ENCODE peak calls at places on chromosomes 2 and 18, in five cellular contexts. One of them, this sample, is unnamed.

GRCh38 chr18:79733996-79734770 is 54.6 kb downstream of the CTDP1 start:
- DNase-seq in heart left ventricle: no peak
- DNase-seq in ovary: no peak
- DNase-seq in IMR-90: no peak
- DNase-seq in A549: no peak
- DNase-seq in this sample: no peak

GRCh38 chr18:48868468-48869466 is 82.0 kb downstream of the SMAD7 start:
- DNase-seq in A549: no peak
- DNase-seq in heart left ventricle: no peak
- DNase-seq in ovary: no peak
- DNase-seq in IMR-90: peak; percentile 34
- DNase-seq in this sample: no peak

GRCh38 chr2:62443471-62443870 is 62.5 kb downstream of the TMEM17 start:
- DNase-seq in ovary: no peak
- DNase-seq in IMR-90: no peak
- DNase-seq in heart left ventricle: no peak
- DNase-seq in A549: no peak
- DNase-seq in this sample: no peak

GRCh38 chr2:224278531-224278930 is 123.4 kb downstream of the FAM124B start:
- DNase-seq in A549: no peak
- DNase-seq in ovary: no peak
- DNase-seq in IMR-90: peak; percentile 33
- DNase-seq in heart left ventricle: no peak
- DNase-seq in this sample: no peak

GRCh38 chr2:133791191-133791590 is 222.9 kb upstream of the NCKAP5 start:
- DNase-seq in IMR-90: peak; percentile 90
- DNase-seq in heart left ventricle: no peak
- DNase-seq in A549: no peak
- DNase-seq in ovary: no peak
- DNase-seq in this sample: no peak

GRCh38 chr2:138381373-138381772 is 120.2 kb upstream of the SPOPL start:
- DNase-seq in IMR-90: no peak
- DNase-seq in ovary: no peak
- DNase-seq in A549: no peak
- DNase-seq in heart left ventricle: no peak
- DNase-seq in this sample: no peak

GRCh38 chr2:7071916-7072556 is 154.8 kb downstream of the RNF144A start:
- DNase-seq in heart left ventricle: no peak
- DNase-seq in IMR-90: no peak
- DNase-seq in ovary: no peak
- DNase-seq in A549: no peak
- DNase-seq in this sample: no peak

GRCh38 chr2:8134105-8134903 is 547.6 kb upstream of the ID2 start:
- DNase-seq in ovary: no peak
- DNase-seq in heart left ventricle: no peak
- DNase-seq in A549: no peak
- DNase-seq in IMR-90: no peak
- DNase-seq in this sample: no peak

GRCh38 chr2:65252640-65253039 is 25.0 kb downstream of the ACTR2 start:
- DNase-seq in ovary: no peak
- DNase-seq in heart left ventricle: no peak
- DNase-seq in A549: no peak
- DNase-seq in IMR-90: no peak
- DNase-seq in this sample: no peak

GRCh38 chr2:9261231-9261883 is 54.7 kb downstream of the ASAP2 start:
- DNase-seq in A549: no peak
- DNase-seq in ovary: no peak
- DNase-seq in heart left ventricle: peak; percentile 61
- DNase-seq in IMR-90: no peak
- DNase-seq in this sample: peak; percentile 54

GRCh38 chr2:47094519-47095155 is 60.5 kb downstream of the STPG4 start:
- DNase-seq in A549: no peak
- DNase-seq in ovary: no peak
- DNase-seq in heart left ventricle: no peak
- DNase-seq in IMR-90: peak; percentile 59
- DNase-seq in this sample: peak; percentile 53

GRCh38 chr2:157271590-157272203 is 14.2 kb downstream of the GALNT5 start:
- DNase-seq in ovary: no peak
- DNase-seq in IMR-90: no peak
- DNase-seq in heart left ventricle: no peak
- DNase-seq in A549: no peak
- DNase-seq in this sample: no peak

GRCh38 chr18:24964213-24964612 is 387.8 kb downstream of the ZNF521 start:
- DNase-seq in heart left ventricle: no peak
- DNase-seq in IMR-90: no peak
- DNase-seq in ovary: no peak
- DNase-seq in A549: no peak
- DNase-seq in this sample: no peak

GRCh38 chr2:158464426-158465281 is 7.9 kb downstream of the PKP4 start:
- DNase-seq in IMR-90: peak; percentile 16
- DNase-seq in ovary: no peak
- DNase-seq in A549: peak; percentile 56
- DNase-seq in heart left ventricle: no peak
- DNase-seq in this sample: no peak

GRCh38 chr2:35989523-35989922 is 366.1 kb upstream of the CRIM1 start:
- DNase-seq in IMR-90: no peak
- DNase-seq in heart left ventricle: no peak
- DNase-seq in ovary: no peak
- DNase-seq in A549: no peak
- DNase-seq in this sample: no peak

GRCh38 chr2:219001577-219002394 is 8.6 kb upstream of the CRYBA2 start:
- DNase-seq in IMR-90: no peak
- DNase-seq in ovary: no peak
- DNase-seq in heart left ventricle: no peak
- DNase-seq in A549: no peak
- DNase-seq in this sample: no peak

GRCh38 chr2:134261398-134262131 is 7.7 kb downstream of the MGAT5 start:
- DNase-seq in heart left ventricle: no peak
- DNase-seq in ovary: no peak
- DNase-seq in IMR-90: no peak
- DNase-seq in A549: no peak
- DNase-seq in this sample: no peak

GRCh38 chr18:51656249-51656648 is 458.8 kb upstream of the MEX3C start:
- DNase-seq in A549: no peak
- DNase-seq in heart left ventricle: no peak
- DNase-seq in IMR-90: no peak
- DNase-seq in ovary: no peak
- DNase-seq in this sample: no peak

GRCh38 chr2:200761168-200761715 is 50.5 kb upstream of the BZW1 start:
- DNase-seq in A549: no peak
- DNase-seq in ovary: no peak
- DNase-seq in IMR-90: peak; percentile 58
- DNase-seq in heart left ventricle: no peak
- DNase-seq in this sample: no peak

GRCh38 chr2:174023591-174024523 is 58.7 kb upstream of the SP3 start:
- DNase-seq in IMR-90: peak; percentile 95
- DNase-seq in A549: no peak
- DNase-seq in ovary: no peak
- DNase-seq in heart left ventricle: peak; percentile 52
- DNase-seq in this sample: peak; percentile 83

GRCh38 chr2:45458909-45459563 is 152.0 kb downstream of the SRBD1 start:
- DNase-seq in ovary: no peak
- DNase-seq in IMR-90: peak; percentile 64
- DNase-seq in heart left ventricle: peak; percentile 18
- DNase-seq in A549: peak; percentile 33
- DNase-seq in this sample: peak; percentile 26

GRCh38 chr2:232533944-232534710 is 5.4 kb upstream of the CHRNG start:
- DNase-seq in A549: no peak
- DNase-seq in IMR-90: peak; percentile 13
- DNase-seq in heart left ventricle: no peak
- DNase-seq in ovary: peak; percentile 37
- DNase-seq in this sample: no peak

GRCh38 chr2:136246086-136246669 is 128.2 kb upstream of the CXCR4 start:
- DNase-seq in ovary: no peak
- DNase-seq in A549: peak; percentile 28
- DNase-seq in heart left ventricle: no peak
- DNase-seq in IMR-90: peak; percentile 4
- DNase-seq in this sample: peak; percentile 86

GRCh38 chr2:100781523-100782375 is 38.2 kb upstream of the NPAS2 start:
- DNase-seq in IMR-90: no peak
- DNase-seq in A549: no peak
- DNase-seq in ovary: no peak
- DNase-seq in heart left ventricle: no peak
- DNase-seq in this sample: no peak

GRCh38 chr2:154673694-154674093 is 24.8 kb upstream of the KCNJ3 start:
- DNase-seq in IMR-90: no peak
- DNase-seq in A549: no peak
- DNase-seq in ovary: no peak
- DNase-seq in heart left ventricle: no peak
- DNase-seq in this sample: no peak

GRCh38 chr2:21655136-21655535 is 531.4 kb downstream of the TDRD15 start:
- DNase-seq in heart left ventricle: no peak
- DNase-seq in ovary: no peak
- DNase-seq in IMR-90: no peak
- DNase-seq in A549: no peak
- DNase-seq in this sample: no peak

GRCh38 chr2:69046221-69046662 is 33.3 kb downstream of the ANTXR1 start:
- DNase-seq in IMR-90: peak; percentile 98
- DNase-seq in A549: peak; percentile 21
- DNase-seq in heart left ventricle: no peak
- DNase-seq in ovary: no peak
- DNase-seq in this sample: no peak

GRCh38 chr2:218074031-218074430 is 5.0 kb downstream of the RUFY4 start:
- DNase-seq in A549: peak; percentile 32
- DNase-seq in ovary: no peak
- DNase-seq in IMR-90: peak; percentile 7
- DNase-seq in heart left ventricle: no peak
- DNase-seq in this sample: no peak

GRCh38 chr2:117536139-117536538 is 278.4 kb upstream of the DDX18 start:
- DNase-seq in ovary: no peak
- DNase-seq in A549: no peak
- DNase-seq in heart left ventricle: no peak
- DNase-seq in IMR-90: no peak
- DNase-seq in this sample: no peak

GRCh38 chr2:25305809-25306208 is 35.9 kb downstream of the DNMT3A start:
- DNase-seq in A549: no peak
- DNase-seq in heart left ventricle: no peak
- DNase-seq in ovary: no peak
- DNase-seq in IMR-90: no peak
- DNase-seq in this sample: no peak

GRCh38 chr18:34322365-34323289 is 97.9 kb upstream of the NOL4 start:
- DNase-seq in IMR-90: peak; percentile 57
- DNase-seq in A549: no peak
- DNase-seq in heart left ventricle: no peak
- DNase-seq in ovary: peak; percentile 41
- DNase-seq in this sample: no peak

GRCh38 chr18:79404567-79404910 is 8.8 kb downstream of the NFATC1 start:
- DNase-seq in A549: no peak
- DNase-seq in ovary: peak; percentile 21
- DNase-seq in IMR-90: no peak
- DNase-seq in heart left ventricle: no peak
- DNase-seq in this sample: no peak

GRCh38 chr2:150587547-150588209 is 100.2 kb upstream of the RND3 start:
- DNase-seq in ovary: no peak
- DNase-seq in A549: no peak
- DNase-seq in IMR-90: peak; percentile 65
- DNase-seq in heart left ventricle: no peak
- DNase-seq in this sample: no peak

GRCh38 chr18:35950628-35950982 is 21.9 kb upstream of the RMP24 start:
- DNase-seq in A549: no peak
- DNase-seq in heart left ventricle: no peak
- DNase-seq in IMR-90: no peak
- DNase-seq in ovary: no peak
- DNase-seq in this sample: no peak
- H3K4me3 ChIP-seq in A549: no peak overlapping the region
- H3K4me3 ChIP-seq in heart left ventricle: peak overlapping the region; percentile 66
- H3K4me3 ChIP-seq in IMR-90: peak overlapping the region; percentile 58
- H3K4me3 ChIP-seq in ovary: no peak overlapping the region
- H3K4me3 ChIP-seq in this sample: no peak overlapping the region

GRCh38 chr18:7872569-7872968 is 305.5 kb downstream of the PTPRM start:
- DNase-seq in IMR-90: peak; percentile 62
- DNase-seq in A549: peak; percentile 49
- DNase-seq in ovary: no peak
- DNase-seq in heart left ventricle: no peak
- DNase-seq in this sample: no peak
- TF ChIP-seq CTCF in IMR-90: peak; percentile 31
- TF ChIP-seq CTCF in A549: peak; percentile 54
- TF ChIP-seq CTCF in ovary: no peak
- TF ChIP-seq CTCF in heart left ventricle: peak; percentile 31
- TF ChIP-seq CTCF in this sample: no peak

DNA sequence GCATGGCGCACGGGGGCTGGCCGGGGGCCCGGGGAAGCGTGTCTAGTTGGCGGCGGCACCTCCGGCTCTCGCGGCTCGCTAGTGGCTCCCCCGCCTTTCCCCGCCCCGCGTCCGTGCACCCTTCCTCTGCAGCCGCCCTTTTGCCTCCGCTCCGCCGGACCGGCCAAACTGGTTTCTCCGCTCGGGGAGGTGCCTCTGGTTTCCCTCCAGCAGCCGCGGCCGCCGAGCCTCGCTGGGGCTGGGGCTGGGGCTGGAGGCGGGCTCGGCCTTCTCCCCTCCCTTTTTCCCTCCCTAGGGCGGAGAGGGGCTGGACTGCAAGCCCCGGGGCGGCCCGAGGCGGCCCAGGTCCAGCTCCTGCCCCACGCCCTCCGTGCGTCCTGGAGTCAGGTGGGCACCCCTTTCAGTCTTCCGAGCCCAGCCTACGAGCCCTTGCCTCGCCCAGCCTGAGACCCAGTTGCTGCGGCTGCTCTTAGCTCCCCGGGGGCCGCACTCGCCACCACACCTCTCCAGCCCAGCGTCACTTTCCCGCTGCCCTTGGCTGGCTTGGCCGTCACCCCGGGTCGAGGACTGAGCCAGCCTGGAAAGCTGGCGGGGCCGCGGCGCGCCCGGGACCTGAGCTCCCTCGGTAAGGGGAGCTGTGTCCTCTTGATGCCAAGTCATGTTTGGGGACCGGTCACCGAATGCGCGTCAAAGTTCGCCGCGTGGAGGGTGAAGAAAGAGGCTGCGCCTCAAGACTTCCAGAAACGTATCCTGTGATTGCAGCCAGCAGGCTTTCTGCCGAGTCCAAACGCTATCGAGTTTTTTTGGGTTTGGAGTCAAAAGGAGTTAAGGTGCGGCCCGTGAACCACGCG is at the start of gene ATP8B1:
- DNase-seq in A549: peak; percentile 55
- DNase-seq in heart left ventricle: peak; percentile 84
- DNase-seq in ovary: peak; percentile 59
- DNase-seq in IMR-90: peak; percentile 73
- DNase-seq in this sample: peak; percentile 96
- TF ChIP-seq POLR2A in A549: peak; percentile 47
- TF ChIP-seq POLR2A in heart left ventricle: peak; percentile 76
- TF ChIP-seq POLR2A in ovary: peak; percentile 42
- TF ChIP-seq POLR2A in IMR-90: peak; percentile 47
- TF ChIP-seq POLR2A in this sample: no peak

GRCh38 chr18:63890226-63890949 is 2.9 kb downstream of the SERPINB2 start:
- DNase-seq in IMR-90: no peak
- DNase-seq in ovary: no peak
- DNase-seq in A549: no peak
- DNase-seq in heart left ventricle: no peak
- DNase-seq in this sample: no peak

GRCh38 chr18:63888473-63889190 is 1.1 kb downstream of the SERPINB2 start:
- DNase-seq in heart left ventricle: no peak
- DNase-seq in A549: no peak
- DNase-seq in IMR-90: no peak
- DNase-seq in ovary: no peak
- DNase-seq in this sample: peak; percentile 52

GRCh38 chr18:63892544-63892943 is 5.0 kb downstream of the SERPINB2 start:
- DNase-seq in A549: no peak
- DNase-seq in heart left ventricle: no peak
- DNase-seq in IMR-90: no peak
- DNase-seq in ovary: no peak
- DNase-seq in this sample: no peak

GRCh38 chr18:63889641-63890040 is 2.1 kb downstream of the SERPINB2 start:
- DNase-seq in A549: no peak
- DNase-seq in IMR-90: no peak
- DNase-seq in heart left ventricle: no peak
- DNase-seq in ovary: no peak
- DNase-seq in this sample: no peak

GRCh38 chr18:63890950-63891304 is 3.4 kb downstream of the SERPINB2 start:
- DNase-seq in heart left ventricle: no peak
- DNase-seq in IMR-90: peak; percentile 18
- DNase-seq in ovary: no peak
- DNase-seq in A549: peak; percentile 6
- DNase-seq in this sample: no peak
- H3K4me3 ChIP-seq in heart left ventricle: no peak overlapping the region
- H3K4me3 ChIP-seq in IMR-90: no peak overlapping the region
- H3K4me3 ChIP-seq in ovary: no peak overlapping the region
- H3K4me3 ChIP-seq in A549: no peak overlapping the region
- H3K4me3 ChIP-seq in this sample: no peak overlapping the region

This sample was measured in lower leg skin.